ENCODE peak calls at places on chromosomes 4 and X, in seven cellular contexts. Y, O, I, N, D, K and B are unnamed samples.

GRCh38 chrX:120358687-120359086 is 3.2 kb upstream of the ATP1B4 start:
- DNase-seq in Y (no peak), O (no peak), I (no peak), N (no peak), D (no peak), K (no peak), B (no peak)

GRCh38 chr4:127995776-127996175 is 30.6 kb downstream of the ABHD18 start:
- DNase-seq in Y (no peak), O (peak; percentile 82), I (no peak), N (peak; percentile 35), D (no peak), K (no peak), B (no peak)

GRCh38 chr4:77922158-77923094 is 59.8 kb downstream of the MRPL1 start:
- DNase-seq in Y (peak; percentile 61), O (no peak), I (no peak), N (peak; percentile 83), D (no peak), K (no peak), B (no peak)

GRCh38 chrX:123920065-123920785 is 41.3 kb upstream of the STAG2 start:
- DNase-seq in Y (no peak), O (no peak), I (no peak), N (peak; percentile 84), D (no peak), K (no peak), B (no peak)

GRCh38 chr4:53558981-53559620 is 32.2 kb downstream of the LNX1 start:
- DNase-seq in Y (no peak), O (no peak), I (no peak), N (no peak), D (no peak), K (no peak), B (no peak)

GRCh38 chrX:20427173-20427770 is 160.6 kb upstream of the RPS6KA3 start:
- DNase-seq in Y (no peak), O (no peak), I (no peak), N (no peak), D (no peak), K (no peak), B (no peak)

GRCh38 chrX:71618303-71618721 is at the start of gene CXCR3:
- DNase-seq in Y (no peak), O (peak; percentile 68), I (no peak), N (no peak), D (no peak), K (peak; percentile 52), B (peak; percentile 64)

GRCh38 chr4:143097751-143098150 is 87.0 kb upstream of the USP38 start:
- DNase-seq in Y (no peak), O (peak; percentile 47), I (no peak), N (no peak), D (no peak), K (no peak), B (no peak)

GRCh38 chr4:67746797-67747495 is 7.2 kb downstream of the GNRHR start:
- DNase-seq in Y (peak; percentile 7), O (no peak), I (no peak), N (peak; percentile 51), D (no peak), K (no peak), B (no peak)

GRCh38 chr4:186201535-186202230 is 10.3 kb downstream of the CYP4V2 start:
- DNase-seq in Y (peak; percentile 59), O (peak; percentile 26), I (peak; percentile 67), N (peak; percentile 40), D (no peak), K (peak; percentile 62), B (peak; percentile 86)

GRCh38 chr4:143351149-143351691 is 14.5 kb downstream of the GAB1 start:
- DNase-seq in Y (no peak), O (no peak), I (no peak), N (no peak), D (no peak), K (no peak), B (no peak)

GRCh38 chr4:159496248-159496647 is 393.4 kb downstream of the RAPGEF2 start:
- DNase-seq in Y (no peak), O (no peak), I (no peak), N (no peak), D (no peak), K (no peak), B (no peak)

GRCh38 chr4:19030536-19030935 is 1009.0 kb upstream of the LCORL start:
- DNase-seq in Y (no peak), O (no peak), I (no peak), N (no peak), D (no peak), K (no peak), B (no peak)

GRCh38 chr4:155780773-155781172 is 22.0 kb downstream of the GUCY1B1 start:
- DNase-seq in Y (no peak), O (no peak), I (no peak), N (peak; percentile 78), D (no peak), K (no peak), B (no peak)

GRCh38 chr4:77021614-77022089 is 54.1 kb downstream of the CCNI start:
- DNase-seq in Y (no peak), O (peak; percentile 41), I (peak; percentile 34), N (peak; percentile 90), D (no peak), K (no peak), B (no peak)

GRCh38 chrX:39728025-39728424 is 369.7 kb downstream of the BCOR start:
- DNase-seq in Y (no peak), O (no peak), I (no peak), N (peak; percentile 10), D (no peak), K (no peak), B (no peak)

GRCh38 chr4:125702406-125702805 is 387.7 kb downstream of the FAT4 start:
- DNase-seq in Y (no peak), O (no peak), I (no peak), N (peak; percentile 35), D (no peak), K (no peak), B (no peak)

GRCh38 chr4:5969336-5969735 is 48.9 kb downstream of the C4orf50 start:
- DNase-seq in Y (no peak), O (no peak), I (no peak), N (no peak), D (no peak), K (no peak), B (no peak)

GRCh38 chrX:23981711-23982110 is 45.3 kb downstream of the KLHL15 start:
- DNase-seq in Y (no peak), O (no peak), I (no peak), N (no peak), D (no peak), K (no peak), B (no peak)

GRCh38 chr4:7911044-7911578 is 28.6 kb downstream of the AFAP1 start:
- DNase-seq in Y (no peak), O (peak; percentile 42), I (no peak), N (peak; percentile 95), D (no peak), K (no peak), B (no peak)

GRCh38 chr4:113657834-113658233 is 103.7 kb downstream of the CAMK2D start:
- DNase-seq in Y (no peak), O (no peak), I (no peak), N (peak; percentile 69), D (no peak), K (no peak), B (no peak)

GRCh38 chr4:673349-674091 is 556 bp downstream of the ATP5ME start:
- DNase-seq in Y (peak; percentile 46), O (no peak), I (peak; percentile 53), N (no peak), D (no peak), K (peak; percentile 66), B (peak; percentile 80)

GRCh38 chrX:13463608-13464007 is 105.8 kb upstream of the EGFL6 start:
- DNase-seq in Y (no peak), O (peak; percentile 63), I (no peak), N (peak; percentile 98), D (no peak), K (no peak), B (peak; percentile 62)

GRCh38 chrX:100743009-100743615 is 11.2 kb upstream of the SYTL4 start:
- DNase-seq in Y (no peak), O (no peak), I (no peak), N (no peak), D (no peak), K (no peak), B (no peak)

GRCh38 chr4:70994387-70995099 is 1.1 kb downstream of the DCK start:
- DNase-seq in Y (no peak), O (no peak), I (no peak), N (no peak), D (no peak), K (no peak), B (no peak)

GRCh38 chr4:165378763-165379631 is at the start of gene CPE:
- DNase-seq in Y (peak; percentile 81), O (peak; percentile 79), I (peak; percentile 72), N (peak; percentile 44), D (no peak), K (peak; percentile 84), B (peak; percentile 18)
- TF ChIP-seq POLR2A in Y (peak; percentile 94), O (peak; percentile 29), I (no peak), N (no peak), D (no peak), K (peak; percentile 85), B (peak; percentile 80)

GRCh38 chrX:106619797-106620196 is 8.0 kb downstream of the RADX start:
- DNase-seq in Y (no peak), O (no peak), I (no peak), N (peak; percentile 11), D (no peak), K (no peak), B (no peak)
- TF ChIP-seq CTCF in Y (peak; percentile 28), O (no peak), I (no peak), N (peak; percentile 44), D (no peak), K (peak; percentile 39), B (peak; percentile 45)

GRCh38 chrX:17922303-17922702 is 61.2 kb upstream of the RAI2 start:
- DNase-seq in Y (no peak), O (no peak), I (no peak), N (no peak), D (no peak), K (no peak), B (no peak)
- TF ChIP-seq POLR2A in Y (no peak), O (no peak), I (no peak), N (no peak), D (no peak), K (no peak), B (no peak)

DNA sequence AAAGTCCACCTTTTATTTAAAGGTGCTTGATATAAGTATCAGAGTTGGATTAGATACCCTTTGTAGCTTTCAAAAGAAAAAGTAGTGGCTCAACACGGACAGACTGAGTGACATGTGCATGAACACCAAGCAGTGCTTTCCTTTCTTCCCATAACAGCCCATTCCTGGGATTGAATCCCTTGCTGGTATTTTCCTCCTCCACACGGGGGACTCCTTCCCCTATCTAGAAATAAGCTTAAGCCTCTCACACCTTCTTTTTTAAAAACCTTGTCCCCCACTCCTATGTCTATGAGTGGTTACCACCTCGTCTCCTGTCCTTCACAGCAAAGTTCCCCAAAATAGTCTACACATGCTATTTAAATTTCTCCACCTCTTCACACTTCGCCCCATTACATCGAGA is 5.1 kb downstream of the AP1S2 start:
- DNase-seq in Y (no peak), O (no peak), I (no peak), N (no peak), D (no peak), K (no peak), B (no peak)
- TF ChIP-seq CTCF in Y (peak; percentile 32), O (no peak), I (no peak), N (peak; percentile 41), D (no peak), K (no peak), B (no peak)